ENCODE peak calls at places on chromosomes 12 and 14, in nine cellular contexts. B is suprapubic skin, Y is IMR-90, X is fibroblast of lung, W is tibial artery, V is sigmoid colon, I is adrenal gland, C is hepatocyte, Q is neural progenitor cell. K is an unnamed sample.

GRCh38 chr12:89648211-89648930 is 60.3 kb downstream of the ATP2B1 start:
- DNase-seq in Y (peak; percentile 35), X (peak; percentile 53), Q (peak; percentile 58), B (no peak), W (no peak), I (no peak), V (no peak), C (peak; percentile 67), K (no peak)

GRCh38 chr14:51511265-51511664 is 140.4 kb upstream of the FRMD6 start:
- DNase-seq in Y (peak; percentile 42), X (no peak), I (no peak), B (no peak), C (no peak), Q (no peak), W (no peak), V (no peak), K (no peak)

GRCh38 chr12:54276368-54276767 is 3.6 kb downstream of the CBX5 start:
- DNase-seq in W (no peak), Q (no peak), V (no peak), X (no peak), B (no peak), I (no peak), C (no peak), Y (no peak), K (no peak)

GRCh38 chr14:53999061-53999488 is 42.5 kb upstream of the BMP4 start:
- DNase-seq in X (peak; percentile 96), Y (peak; percentile 76), B (no peak), V (no peak), C (peak; percentile 34), W (no peak), I (no peak), Q (peak; percentile 12), K (peak; percentile 72)

GRCh38 chr12:55931780-55932545 is 1.0 kb downstream of the DGKA start:
- DNase-seq in Y (peak; percentile 29), V (peak; percentile 81), C (peak; percentile 80), B (peak; percentile 85), X (peak; percentile 48), Q (peak; percentile 78), W (peak; percentile 46), I (peak; percentile 57), K (peak; percentile 80)

GRCh38 chr12:130043685-130044421 is 118.4 kb upstream of the FZD10 start:
- DNase-seq in C (peak; percentile 38), Y (no peak), X (no peak), I (no peak), B (no peak), Q (no peak), V (no peak), W (no peak), K (no peak)

GRCh38 chr12:2844786-2845185 is 10.0 kb upstream of the NRIP2 start:
- DNase-seq in Y (peak; percentile 18), X (peak; percentile 67), W (no peak), C (no peak), Q (peak; percentile 35), V (no peak), I (no peak), B (no peak), K (no peak)

GRCh38 chr12:69036999-69037398 is 104.0 kb upstream of the CPM start:
- DNase-seq in V (no peak), I (no peak), W (no peak), C (no peak), Y (no peak), X (no peak), Q (no peak), B (no peak), K (no peak)

GRCh38 chr12:56601503-56601902 is 28.6 kb downstream of the BAZ2A start:
- DNase-seq in Y (no peak), I (no peak), C (no peak), V (no peak), W (no peak), X (no peak), B (no peak), Q (no peak), K (no peak)

GRCh38 chr12:46660276-46660675 is 165.5 kb downstream of the SLC38A4 start:
- DNase-seq in C (no peak), I (no peak), Q (no peak), B (no peak), W (no peak), Y (peak; percentile 30), X (peak; percentile 10), V (no peak), K (no peak)

GRCh38 chr14:58072288-58073071 is 79.5 kb downstream of the ARMH4 start:
- DNase-seq in X (peak; percentile 59), V (no peak), C (peak; percentile 80), Y (peak; percentile 74), B (no peak), Q (peak; percentile 77), W (peak; percentile 22), I (peak; percentile 48), K (no peak)
- TF ChIP-seq CTCF in X (peak; percentile 77), V (peak; percentile 51), C (peak; percentile 84), Y (peak; percentile 83), B (peak; percentile 66), Q (peak; percentile 82), W (peak; percentile 60), I (peak; percentile 76), K (peak; percentile 73)

DNA sequence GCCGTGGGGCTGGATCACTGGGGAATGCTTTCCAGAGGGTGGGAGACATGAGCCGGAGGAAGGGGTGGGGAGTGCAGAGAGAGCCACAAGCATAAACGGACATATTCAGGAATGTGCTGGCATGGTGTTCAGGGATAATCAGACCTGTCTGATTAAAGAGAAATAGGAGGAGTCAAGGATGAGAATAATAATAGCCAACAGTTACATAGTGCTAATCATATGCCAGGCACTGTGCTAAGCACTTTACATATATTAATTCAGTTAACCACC is 43.7 kb downstream of the LTBP2 start:
- DNase-seq in C (no peak), W (no peak), X (peak; percentile 35), Y (no peak), B (no peak), Q (no peak), V (no peak), I (no peak), K (no peak)
- H3K4me1 ChIP-seq in C (peaks cover 37% of the 10 kb centered on the region), W (peaks cover 77% of the 10 kb centered on the region), X (peaks cover 62% of the 10 kb centered on the region), Y (peaks cover 42% of the 10 kb centered on the region), B (peaks cover 83% of the 10 kb centered on the region), Q (no peaks in the 10 kb centered on the region), V (peaks cover 56% of the 10 kb centered on the region), I (peaks cover 11% of the 10 kb centered on the region), K (peaks cover 53% of the 10 kb centered on the region)

GRCh38 chr14:21923820-21924219 is 250.2 kb upstream of the OR4E1 start:
- DNase-seq in B (no peak), C (no peak), X (no peak), I (no peak), Y (no peak), Q (no peak), V (no peak), W (no peak), K (no peak)

GRCh38 chr14:21921453-21921852 is 247.8 kb upstream of the OR4E1 start:
- DNase-seq in C (no peak), B (no peak), V (no peak), Y (no peak), X (no peak), I (no peak), Q (no peak), W (no peak), K (no peak)

GRCh38 chr14:21924479-21924878 is 250.9 kb upstream of the OR4E1 start:
- DNase-seq in B (no peak), Q (peak; percentile 10), W (no peak), Y (no peak), C (no peak), X (no peak), V (no peak), I (no peak), K (no peak)
- TF ChIP-seq CTCF in B (no peak), Q (peak; percentile 28), W (no peak), Y (no peak), C (no peak), X (no peak), V (no peak), I (no peak), K (no peak)

GRCh38 chr12:101876861-101877815 is at the start of gene DRAM1:
- DNase-seq in V (peak; percentile 96), C (peak; percentile 96), Q (peak; percentile 86), X (peak; percentile 88), Y (peak; percentile 89), B (peak; percentile 95), I (peak; percentile 94), W (peak; percentile 89), K (peak; percentile 98)
- H3K4me1 ChIP-seq in V (peaks cover 18% of the 10 kb centered on the region), C (no peaks in the 10 kb centered on the region), Q (no peaks in the 10 kb centered on the region), X (peaks cover 2% of the 10 kb centered on the region), Y (peaks cover 1% of the 10 kb centered on the region), B (peaks cover 11% of the 10 kb centered on the region), I (peaks cover 10% of the 10 kb centered on the region), W (peaks cover 6% of the 10 kb centered on the region), K (peaks cover 14% of the 10 kb centered on the region)

GRCh38 chr14:26163761-26164160 is 434.1 kb downstream of the NOVA1 start:
- DNase-seq in B (no peak), V (no peak), I (no peak), C (peak; percentile 55), Y (peak; percentile 20), W (no peak), X (peak; percentile 39), Q (peak; percentile 62), K (no peak)
- TF ChIP-seq CTCF in B (no peak), V (peak; percentile 16), I (peak; percentile 40), C (peak; percentile 57), Y (peak; percentile 40), W (no peak), X (peak; percentile 37), Q (peak; percentile 57), K (peak; percentile 14)

GRCh38 chr12:180445-180844 is 33.5 kb downstream of the SLC6A12 start:
- DNase-seq in B (no peak), C (no peak), V (no peak), Q (no peak), X (peak; percentile 42), W (peak; percentile 61), Y (peak; percentile 58), I (peak; percentile 34), K (peak; percentile 75)

GRCh38 chr12:177980-178714 is 35.8 kb downstream of the SLC6A12 start:
- DNase-seq in V (no peak), C (no peak), W (no peak), Y (no peak), X (no peak), Q (no peak), B (no peak), I (no peak), K (no peak)

GRCh38 chr12:178715-179109 is 35.2 kb downstream of the SLC6A12 start:
- DNase-seq in Y (no peak), I (no peak), V (no peak), C (no peak), Q (no peak), B (no peak), W (no peak), X (no peak), K (no peak)

GRCh38 chr12:179885-180284 is 34.1 kb downstream of the SLC6A12 start:
- DNase-seq in B (no peak), Y (no peak), C (no peak), X (no peak), Q (no peak), V (no peak), W (no peak), I (no peak), K (no peak)

GRCh38 chr12:179131-179884 is 34.6 kb downstream of the SLC6A12 start:
- DNase-seq in X (no peak), Q (no peak), V (no peak), C (no peak), B (no peak), I (no peak), W (no peak), Y (no peak), K (no peak)
- H3K4me1 ChIP-seq in X (peaks cover 21% of the 10 kb centered on the region), Q (no peaks in the 10 kb centered on the region), V (peaks cover 12% of the 10 kb centered on the region), C (no peaks in the 10 kb centered on the region), B (peaks cover 19% of the 10 kb centered on the region), I (no peaks in the 10 kb centered on the region), W (peaks cover 23% of the 10 kb centered on the region), Y (peaks cover 29% of the 10 kb centered on the region), K (peaks cover 6% of the 10 kb centered on the region)

K was measured in upper lobe of right lung.